ENCODE peak calls at places on chromosomes 7 and 10, in five cellular contexts. I is cardiac fibroblast, B is H1, C is coronary artery, U is ascending aorta. G is an unnamed sample.

GRCh38 chr7:6074612-6075380 is 43.6 kb downstream of the ANKRD61 start:
- DNase-seq in I (peak), B (no peak), C (no peak), U (no peak), G (peak)

GRCh38 chr7:127018889-127019288 is 233.9 kb downstream of the GRM8 start:
- DNase-seq in I (no peak), B (no peak), C (no peak), U (no peak), G (no peak)

GRCh38 chr10:75894761-75895160 is 463.3 kb downstream of the LRMDA start:
- DNase-seq in I (no peak), B (no peak), C (no peak), U (no peak), G (peak)

GRCh38 chr7:131538071-131538790 is 18.2 kb downstream of the PODXL start:
- DNase-seq in I (no peak), B (no peak), C (no peak), U (no peak), G (no peak)

GRCh38 chr10:30058570-30059132 is 735 bp downstream of the JCAD start:
- DNase-seq in I (no peak), B (peak), C (no peak), U (peak), G (no peak)

GRCh38 chr10:11573497-11573896 is 38.0 kb downstream of the USP6NL start:
- DNase-seq in I (peak), B (no peak), C (no peak), U (no peak), G (peak)

GRCh38 chr7:31775511-31775910 is 88.5 kb downstream of the PPP1R17 start:
- DNase-seq in I (no peak), B (no peak), C (no peak), U (no peak), G (no peak)

GRCh38 chr7:94324380-94325120 is 70.1 kb upstream of the COL1A2 start:
- DNase-seq in I (no peak), B (no peak), C (no peak), U (no peak), G (peak)

GRCh38 chr7:20440472-20441105 is 109.9 kb downstream of the ITGB8 start:
- DNase-seq in I (peak), B (peak), C (no peak), U (no peak), G (peak)

GRCh38 chr10:63297941-63298340 is 164.8 kb downstream of the NRBF2 start:
- DNase-seq in I (no peak), B (no peak), C (no peak), U (no peak), G (no peak)

GRCh38 chr10:78433722-78434535 is 400.3 kb downstream of the RPS24 start:
- DNase-seq in I (no peak), B (no peak), C (no peak), U (no peak), G (no peak)

GRCh38 chr10:72736176-72736795 is 44.3 kb downstream of the MCU start:
- DNase-seq in I (peak), B (no peak), C (no peak), U (no peak), G (peak)

GRCh38 chr7:2102375-2102723 is 130.4 kb downstream of the MAD1L1 start:
- DNase-seq in I (no peak), B (no peak), C (no peak), U (no peak), G (no peak)

GRCh38 chr7:143417734-143418378 is 9.2 kb upstream of the EPHA1 start:
- DNase-seq in I (peak), B (no peak), C (no peak), U (no peak), G (no peak)

GRCh38 chr10:125816548-125816947 is 6.5 kb downstream of the UROS start:
- DNase-seq in I (no peak), B (no peak), C (no peak), U (no peak), G (no peak)

GRCh38 chr10:31759124-31759798 is 169.4 kb downstream of the ARHGAP12 start:
- DNase-seq in I (peak), B (peak), C (peak), U (peak), G (peak)

GRCh38 chr10:110535958-110536891 is 31.3 kb upstream of the SMC3 start:
- DNase-seq in I (peak), B (no peak), C (no peak), U (no peak), G (peak)

GRCh38 chr10:118596426-118597124 is 1.1 kb upstream of the PRLHR start:
- DNase-seq in I (no peak), B (no peak), C (no peak), U (no peak), G (no peak)

DNA sequence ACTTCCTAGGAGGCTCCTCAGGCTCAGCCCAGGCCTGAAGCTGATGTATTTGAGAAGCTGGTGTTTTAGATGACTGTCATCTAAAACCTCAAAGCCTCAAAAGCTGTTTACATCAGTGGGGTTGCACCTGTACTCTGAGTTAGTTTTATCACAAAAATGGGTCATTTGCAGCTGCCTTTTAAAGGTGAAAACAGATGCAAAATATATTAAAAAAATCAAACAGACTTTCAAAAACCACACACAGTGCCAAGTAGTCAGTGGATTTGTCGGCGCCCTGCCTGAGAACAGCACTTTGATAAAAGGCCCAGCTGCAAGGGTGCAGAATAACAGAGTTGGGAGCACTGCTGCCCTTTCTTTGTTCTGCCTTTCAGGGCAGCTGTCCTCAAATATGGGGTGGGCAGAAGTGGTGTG is 103.0 kb downstream of the VOPP1 start:
- DNase-seq in I (no peak), B (no peak), C (no peak), U (no peak), G (no peak)
- H3K4me3 ChIP-seq in I (no peak), B (no peak), C (no peak), U (no peak), G (no peak)

GRCh38 chr7:141754939-141755338 is 9.0 kb upstream of the TAS2R3 start:
- DNase-seq in I (peak), B (no peak), C (no peak), U (no peak), G (peak)
- TF ChIP-seq CTCF in I (peak), B (peak), C (no peak), U (no peak), G (peak)

GRCh38 chr7:67621704-67622103 is 625.1 kb downstream of the TYW1 start:
- DNase-seq in I (no peak), B (no peak), C (no peak), U (no peak), G (no peak)

GRCh38 chr7:67620216-67620933 is 623.7 kb downstream of the TYW1 start:
- DNase-seq in I (no peak), B (no peak), C (no peak), U (no peak), G (no peak)

DNA sequence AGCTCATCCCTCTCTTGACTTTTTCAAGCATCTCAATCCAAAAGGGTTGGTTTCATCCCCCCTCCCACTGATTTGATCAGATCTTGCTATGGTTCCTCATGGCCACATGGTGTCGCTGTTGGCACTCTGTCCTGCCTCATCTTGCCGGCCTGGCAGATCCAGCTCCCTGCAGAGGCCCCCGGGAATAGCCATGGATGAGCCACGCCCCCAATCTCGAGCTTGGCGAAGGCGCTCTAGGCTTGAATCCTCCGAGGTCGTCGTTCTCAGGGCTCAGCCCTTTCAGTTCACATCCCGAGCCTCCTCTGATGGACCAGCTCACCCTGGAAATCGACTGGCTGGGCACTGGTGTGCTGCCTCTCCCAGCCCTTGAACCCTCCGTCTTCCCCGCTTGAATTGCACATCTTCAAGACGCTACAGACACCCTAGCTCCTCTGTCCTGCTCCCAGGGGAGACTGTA is 628.7 kb downstream of the TYW1 start:
- DNase-seq in I (peak), B (peak), C (peak), U (peak), G (peak)
- H3K4me3 ChIP-seq in I (no peak), B (no peak), C (peak), U (peak), G (no peak)

GRCh38 chr10:13678444-13678843 is 91.7 kb downstream of the PRPF18 start:
- DNase-seq in I (no peak), B (no peak), C (no peak), U (no peak), G (no peak)
- TF ChIP-seq CTCF in I (no peak), B (no peak), C (no peak), U (no peak), G (no peak)

GRCh38 chr10:96267234-96267705 is 4.1 kb downstream of the BLNK start:
- DNase-seq in I (no peak), B (no peak), C (no peak), U (no peak), G (no peak)
- H3K4me3 ChIP-seq in I (no peak), B (no peak), C (no peak), U (no peak), G (no peak)

GRCh38 chr10:97083228-97083860 is 102.4 kb downstream of the SLIT1 start:
- DNase-seq in I (no peak), B (no peak), C (no peak), U (no peak), G (no peak)

GRCh38 chr10:97079157-97079435 is 106.7 kb downstream of the SLIT1 start:
- DNase-seq in I (no peak), B (no peak), C (no peak), U (no peak), G (no peak)

GRCh38 chr10:97079454-97079853 is 106.3 kb downstream of the SLIT1 start:
- DNase-seq in I (no peak), B (no peak), C (no peak), U (no peak), G (no peak)

GRCh38 chr10:97080051-97080776 is 105.5 kb downstream of the SLIT1 start:
- DNase-seq in I (no peak), B (no peak), C (no peak), U (no peak), G (no peak)

DNA sequence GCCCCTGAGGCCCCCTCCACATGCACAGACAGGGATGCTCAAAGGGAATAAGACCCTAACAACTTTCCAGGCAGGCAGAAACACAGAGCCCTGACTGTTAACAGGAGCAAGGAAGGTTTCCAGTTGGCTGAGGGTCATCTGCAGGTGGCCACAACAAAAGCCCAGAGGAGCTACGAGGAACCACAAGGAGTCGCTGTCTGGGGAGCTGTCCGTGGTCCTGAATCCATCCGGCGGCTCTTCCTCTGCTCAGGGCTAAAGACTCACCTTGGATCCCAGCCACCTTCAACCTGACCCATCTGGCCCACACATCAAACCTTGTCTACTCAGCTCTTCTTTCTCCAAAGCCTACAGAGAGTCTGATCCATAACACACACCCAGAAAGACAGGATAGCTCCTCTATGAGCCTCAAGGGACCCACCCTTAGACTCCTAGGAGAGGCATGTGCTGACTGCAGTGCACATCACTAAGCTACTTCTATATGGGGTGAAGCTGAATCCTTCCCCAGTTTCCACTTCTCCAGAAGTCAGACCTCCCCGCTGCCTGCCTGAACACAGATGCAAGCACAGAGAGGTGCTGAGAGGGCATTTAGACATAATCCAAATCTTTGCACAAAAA is 104.0 kb downstream of the SLIT1 start:
- DNase-seq in I (peak), B (peak), C (no peak), U (no peak), G (peak)
- TF ChIP-seq CTCF in I (peak), B (peak), C (no peak), U (peak), G (peak)

GRCh38 chr7:156999611-157000046 is 10.8 kb downstream of the MNX1 start:
- DNase-seq in I (no peak), B (peak), C (peak), U (no peak), G (no peak)
- H3K4me3 ChIP-seq in I (no peak), B (peak), C (peak), U (peak), G (no peak)

G was measured in fibroblast of villous mesenchyme.